ENCODE peak calls at places on chromosomes 5 and 9, in ten cellular contexts. One of them, this sample, is unnamed.

GRCh38 chr5:37619353-37619752 is 220.5 kb downstream of the GDNF start:
- DNase-seq in GM12878: no peak
- DNase-seq in dorsolateral prefrontal cortex: no peak
- DNase-seq in fibroblast of lung: peak
- DNase-seq in AG10803: peak
- DNase-seq in pancreas: no peak
- DNase-seq in mucosa of descending colon: no peak
- DNase-seq in MCF 10A: peak
- DNase-seq in fibroblast of pulmonary artery: peak
- DNase-seq in mesothelial cell of epicardium: no peak
- DNase-seq in this sample: no peak

GRCh38 chr9:93968451-93969327 is 13.5 kb upstream of the BARX1 start:
- DNase-seq in AG10803: no peak
- DNase-seq in pancreas: no peak
- DNase-seq in GM12878: no peak
- DNase-seq in mesothelial cell of epicardium: no peak
- DNase-seq in mucosa of descending colon: no peak
- DNase-seq in fibroblast of pulmonary artery: no peak
- DNase-seq in MCF 10A: no peak
- DNase-seq in dorsolateral prefrontal cortex: no peak
- DNase-seq in fibroblast of lung: peak
- DNase-seq in this sample: no peak

GRCh38 chr9:14910178-14910805 is at the start of gene FREM1:
- DNase-seq in fibroblast of lung: peak
- DNase-seq in fibroblast of pulmonary artery: peak
- DNase-seq in mucosa of descending colon: peak
- DNase-seq in mesothelial cell of epicardium: no peak
- DNase-seq in MCF 10A: no peak
- DNase-seq in GM12878: no peak
- DNase-seq in AG10803: no peak
- DNase-seq in dorsolateral prefrontal cortex: no peak
- DNase-seq in pancreas: peak
- DNase-seq in this sample: no peak

GRCh38 chr5:118366429-118366828 is 621.9 kb downstream of the DTWD2 start:
- DNase-seq in MCF 10A: no peak
- DNase-seq in fibroblast of pulmonary artery: no peak
- DNase-seq in mesothelial cell of epicardium: no peak
- DNase-seq in mucosa of descending colon: no peak
- DNase-seq in GM12878: no peak
- DNase-seq in dorsolateral prefrontal cortex: no peak
- DNase-seq in pancreas: no peak
- DNase-seq in fibroblast of lung: no peak
- DNase-seq in AG10803: no peak
- DNase-seq in this sample: no peak

GRCh38 chr9:81462759-81463158 is 226.6 kb downstream of the TLE1 start:
- DNase-seq in mucosa of descending colon: no peak
- DNase-seq in AG10803: peak
- DNase-seq in dorsolateral prefrontal cortex: no peak
- DNase-seq in fibroblast of pulmonary artery: no peak
- DNase-seq in MCF 10A: no peak
- DNase-seq in mesothelial cell of epicardium: no peak
- DNase-seq in fibroblast of lung: peak
- DNase-seq in GM12878: no peak
- DNase-seq in pancreas: no peak
- DNase-seq in this sample: no peak

GRCh38 chr9:73348485-73348884 is 196.8 kb downstream of the ANXA1 start:
- DNase-seq in MCF 10A: peak
- DNase-seq in mesothelial cell of epicardium: no peak
- DNase-seq in mucosa of descending colon: no peak
- DNase-seq in GM12878: no peak
- DNase-seq in dorsolateral prefrontal cortex: no peak
- DNase-seq in fibroblast of pulmonary artery: peak
- DNase-seq in fibroblast of lung: no peak
- DNase-seq in AG10803: no peak
- DNase-seq in pancreas: no peak
- DNase-seq in this sample: no peak

GRCh38 chr5:158013303-158013702 is 154.4 kb upstream of the CLINT1 start:
- DNase-seq in fibroblast of lung: no peak
- DNase-seq in mesothelial cell of epicardium: no peak
- DNase-seq in dorsolateral prefrontal cortex: no peak
- DNase-seq in AG10803: no peak
- DNase-seq in mucosa of descending colon: no peak
- DNase-seq in pancreas: no peak
- DNase-seq in MCF 10A: no peak
- DNase-seq in GM12878: no peak
- DNase-seq in fibroblast of pulmonary artery: no peak
- DNase-seq in this sample: no peak

GRCh38 chr9:113184509-113184908 is 33.7 kb downstream of the SLC31A2 start:
- DNase-seq in mucosa of descending colon: no peak
- DNase-seq in mesothelial cell of epicardium: no peak
- DNase-seq in MCF 10A: peak
- DNase-seq in pancreas: no peak
- DNase-seq in GM12878: no peak
- DNase-seq in AG10803: peak
- DNase-seq in fibroblast of pulmonary artery: no peak
- DNase-seq in dorsolateral prefrontal cortex: no peak
- DNase-seq in fibroblast of lung: no peak
- DNase-seq in this sample: no peak

GRCh38 chr5:139776856-139777255 is 18.8 kb upstream of the PSD2 start:
- DNase-seq in pancreas: no peak
- DNase-seq in MCF 10A: no peak
- DNase-seq in dorsolateral prefrontal cortex: no peak
- DNase-seq in AG10803: no peak
- DNase-seq in mucosa of descending colon: no peak
- DNase-seq in fibroblast of pulmonary artery: no peak
- DNase-seq in mesothelial cell of epicardium: no peak
- DNase-seq in fibroblast of lung: no peak
- DNase-seq in GM12878: no peak
- DNase-seq in this sample: no peak

GRCh38 chr5:68395844-68396523 is 180.4 kb downstream of the PIK3R1 start:
- DNase-seq in MCF 10A: no peak
- DNase-seq in mesothelial cell of epicardium: no peak
- DNase-seq in AG10803: no peak
- DNase-seq in fibroblast of pulmonary artery: no peak
- DNase-seq in mucosa of descending colon: peak
- DNase-seq in pancreas: no peak
- DNase-seq in fibroblast of lung: no peak
- DNase-seq in dorsolateral prefrontal cortex: no peak
- DNase-seq in GM12878: no peak
- DNase-seq in this sample: no peak

GRCh38 chr9:109310486-109310901 is 10.4 kb downstream of the EPB41L4B start:
- DNase-seq in pancreas: no peak
- DNase-seq in fibroblast of lung: peak
- DNase-seq in GM12878: no peak
- DNase-seq in fibroblast of pulmonary artery: peak
- DNase-seq in dorsolateral prefrontal cortex: no peak
- DNase-seq in mesothelial cell of epicardium: no peak
- DNase-seq in MCF 10A: no peak
- DNase-seq in mucosa of descending colon: no peak
- DNase-seq in AG10803: peak
- DNase-seq in this sample: no peak

GRCh38 chr5:175878544-175879438 is 7.4 kb downstream of the CPLX2 start:
- DNase-seq in dorsolateral prefrontal cortex: no peak
- DNase-seq in AG10803: no peak
- DNase-seq in MCF 10A: no peak
- DNase-seq in pancreas: peak
- DNase-seq in GM12878: no peak
- DNase-seq in fibroblast of lung: no peak
- DNase-seq in fibroblast of pulmonary artery: no peak
- DNase-seq in mesothelial cell of epicardium: no peak
- DNase-seq in mucosa of descending colon: no peak
- DNase-seq in this sample: no peak

GRCh38 chr5:133473291-133473690 is 139.1 kb downstream of the FSTL4 start:
- DNase-seq in GM12878: no peak
- DNase-seq in mucosa of descending colon: no peak
- DNase-seq in pancreas: no peak
- DNase-seq in AG10803: no peak
- DNase-seq in MCF 10A: no peak
- DNase-seq in dorsolateral prefrontal cortex: no peak
- DNase-seq in mesothelial cell of epicardium: no peak
- DNase-seq in fibroblast of pulmonary artery: no peak
- DNase-seq in fibroblast of lung: no peak
- DNase-seq in this sample: no peak

GRCh38 chr9:130245474-130245873 is 20.1 kb upstream of the HMCN2 start:
- DNase-seq in mucosa of descending colon: no peak
- DNase-seq in fibroblast of pulmonary artery: no peak
- DNase-seq in pancreas: no peak
- DNase-seq in MCF 10A: no peak
- DNase-seq in mesothelial cell of epicardium: no peak
- DNase-seq in AG10803: no peak
- DNase-seq in fibroblast of lung: no peak
- DNase-seq in GM12878: no peak
- DNase-seq in dorsolateral prefrontal cortex: no peak
- DNase-seq in this sample: no peak

GRCh38 chr9:125361837-125362531 is 100.4 kb downstream of the GAPVD1 start:
- DNase-seq in mesothelial cell of epicardium: no peak
- DNase-seq in GM12878: no peak
- DNase-seq in fibroblast of lung: peak
- DNase-seq in fibroblast of pulmonary artery: peak
- DNase-seq in dorsolateral prefrontal cortex: no peak
- DNase-seq in mucosa of descending colon: no peak
- DNase-seq in MCF 10A: peak
- DNase-seq in pancreas: no peak
- DNase-seq in AG10803: no peak
- DNase-seq in this sample: no peak

GRCh38 chr9:134525841-134526797 is 115.5 kb upstream of the COL5A1 start:
- DNase-seq in GM12878: no peak
- DNase-seq in mesothelial cell of epicardium: no peak
- DNase-seq in pancreas: peak
- DNase-seq in dorsolateral prefrontal cortex: no peak
- DNase-seq in fibroblast of pulmonary artery: peak
- DNase-seq in MCF 10A: no peak
- DNase-seq in fibroblast of lung: peak
- DNase-seq in mucosa of descending colon: no peak
- DNase-seq in AG10803: peak
- DNase-seq in this sample: no peak
- TF ChIP-seq CTCF in GM12878: no peak
- TF ChIP-seq CTCF in mesothelial cell of epicardium: no peak
- TF ChIP-seq CTCF in pancreas: no peak
- TF ChIP-seq CTCF in dorsolateral prefrontal cortex: no peak
- TF ChIP-seq CTCF in fibroblast of pulmonary artery: peak
- TF ChIP-seq CTCF in MCF 10A: no peak
- TF ChIP-seq CTCF in fibroblast of lung: no peak
- TF ChIP-seq CTCF in mucosa of descending colon: no peak
- TF ChIP-seq CTCF in AG10803: peak
- TF ChIP-seq CTCF in this sample: no peak

GRCh38 chr5:43039115-43039467 is 1.0 kb downstream of the ANXA2R start:
- DNase-seq in mesothelial cell of epicardium: no peak
- DNase-seq in fibroblast of lung: no peak
- DNase-seq in dorsolateral prefrontal cortex: no peak
- DNase-seq in pancreas: no peak
- DNase-seq in GM12878: no peak
- DNase-seq in AG10803: no peak
- DNase-seq in MCF 10A: no peak
- DNase-seq in mucosa of descending colon: no peak
- DNase-seq in fibroblast of pulmonary artery: no peak
- DNase-seq in this sample: no peak

GRCh38 chr5:43038523-43038989 is 1.6 kb downstream of the ANXA2R start:
- DNase-seq in MCF 10A: no peak
- DNase-seq in fibroblast of lung: peak
- DNase-seq in pancreas: no peak
- DNase-seq in dorsolateral prefrontal cortex: no peak
- DNase-seq in mesothelial cell of epicardium: no peak
- DNase-seq in AG10803: no peak
- DNase-seq in GM12878: no peak
- DNase-seq in mucosa of descending colon: peak
- DNase-seq in fibroblast of pulmonary artery: peak
- DNase-seq in this sample: peak

GRCh38 chr5:43040287-43041098 is at the start of gene ANXA2R:
- DNase-seq in mucosa of descending colon: peak
- DNase-seq in fibroblast of pulmonary artery: peak
- DNase-seq in GM12878: no peak
- DNase-seq in pancreas: peak
- DNase-seq in AG10803: peak
- DNase-seq in fibroblast of lung: peak
- DNase-seq in dorsolateral prefrontal cortex: peak
- DNase-seq in MCF 10A: no peak
- DNase-seq in mesothelial cell of epicardium: peak
- DNase-seq in this sample: peak

GRCh38 chr5:43041131-43041668 is 1.1 kb upstream of the ANXA2R start:
- DNase-seq in dorsolateral prefrontal cortex: no peak
- DNase-seq in fibroblast of lung: no peak
- DNase-seq in mesothelial cell of epicardium: no peak
- DNase-seq in MCF 10A: no peak
- DNase-seq in GM12878: no peak
- DNase-seq in fibroblast of pulmonary artery: peak
- DNase-seq in pancreas: no peak
- DNase-seq in mucosa of descending colon: peak
- DNase-seq in AG10803: peak
- DNase-seq in this sample: peak

GRCh38 chr5:43039468-43040286 is 442 bp downstream of the ANXA2R start:
- DNase-seq in pancreas: peak
- DNase-seq in mucosa of descending colon: peak
- DNase-seq in fibroblast of lung: peak
- DNase-seq in fibroblast of pulmonary artery: peak
- DNase-seq in mesothelial cell of epicardium: no peak
- DNase-seq in dorsolateral prefrontal cortex: peak
- DNase-seq in AG10803: peak
- DNase-seq in MCF 10A: no peak
- DNase-seq in GM12878: no peak
- DNase-seq in this sample: peak
- TF ChIP-seq CTCF in pancreas: no peak
- TF ChIP-seq CTCF in mucosa of descending colon: no peak
- TF ChIP-seq CTCF in fibroblast of lung: no peak
- TF ChIP-seq CTCF in fibroblast of pulmonary artery: peak
- TF ChIP-seq CTCF in mesothelial cell of epicardium: no peak
- TF ChIP-seq CTCF in dorsolateral prefrontal cortex: no peak
- TF ChIP-seq CTCF in AG10803: peak
- TF ChIP-seq CTCF in MCF 10A: no peak
- TF ChIP-seq CTCF in GM12878: peak
- TF ChIP-seq CTCF in this sample: no peak

GRCh38 chr5:112491257-112491656 is 72.2 kb upstream of the EPB41L4A start:
- DNase-seq in fibroblast of lung: no peak
- DNase-seq in AG10803: peak
- DNase-seq in pancreas: no peak
- DNase-seq in GM12878: no peak
- DNase-seq in mucosa of descending colon: no peak
- DNase-seq in MCF 10A: peak
- DNase-seq in mesothelial cell of epicardium: no peak
- DNase-seq in dorsolateral prefrontal cortex: no peak
- DNase-seq in fibroblast of pulmonary artery: no peak
- DNase-seq in this sample: no peak
- TF ChIP-seq CTCF in fibroblast of lung: peak
- TF ChIP-seq CTCF in AG10803: peak
- TF ChIP-seq CTCF in pancreas: no peak
- TF ChIP-seq CTCF in GM12878: peak
- TF ChIP-seq CTCF in mucosa of descending colon: no peak
- TF ChIP-seq CTCF in MCF 10A: peak
- TF ChIP-seq CTCF in mesothelial cell of epicardium: peak
- TF ChIP-seq CTCF in dorsolateral prefrontal cortex: no peak
- TF ChIP-seq CTCF in fibroblast of pulmonary artery: peak
- TF ChIP-seq CTCF in this sample: peak

DNA sequence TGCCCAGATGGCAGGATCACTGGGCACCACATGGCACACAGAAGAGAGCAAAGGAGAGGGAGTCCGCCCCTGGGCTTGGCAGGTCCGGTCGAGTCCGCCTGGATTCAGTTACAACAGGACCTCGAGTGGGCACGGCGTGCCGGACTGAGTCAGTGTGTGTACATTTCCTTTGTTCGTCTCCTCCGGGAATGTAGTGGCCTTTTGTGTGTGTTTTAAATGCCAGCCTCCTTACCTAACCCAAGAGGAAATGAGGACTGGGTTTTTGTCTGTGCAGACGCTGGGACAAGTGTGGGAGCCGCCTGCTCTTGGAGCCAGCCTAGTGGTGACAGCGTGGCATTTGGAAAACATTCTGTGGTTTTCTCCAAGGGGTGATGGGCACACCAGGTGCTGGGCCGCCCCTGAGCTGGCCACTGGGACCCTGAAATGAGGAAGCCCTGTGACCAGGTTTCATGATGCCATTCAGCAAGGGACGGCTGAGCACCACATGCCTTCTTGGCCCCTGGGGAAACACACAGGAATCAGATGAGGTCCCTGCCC is 9.6 kb downstream of the NEK6 start:
- DNase-seq in dorsolateral prefrontal cortex: peak
- DNase-seq in pancreas: peak
- DNase-seq in fibroblast of lung: peak
- DNase-seq in fibroblast of pulmonary artery: peak
- DNase-seq in mesothelial cell of epicardium: no peak
- DNase-seq in GM12878: no peak
- DNase-seq in AG10803: peak
- DNase-seq in MCF 10A: peak
- DNase-seq in mucosa of descending colon: peak
- DNase-seq in this sample: no peak
- TF ChIP-seq CTCF in dorsolateral prefrontal cortex: no peak
- TF ChIP-seq CTCF in pancreas: no peak
- TF ChIP-seq CTCF in fibroblast of lung: no peak
- TF ChIP-seq CTCF in fibroblast of pulmonary artery: no peak
- TF ChIP-seq CTCF in mesothelial cell of epicardium: no peak
- TF ChIP-seq CTCF in GM12878: no peak
- TF ChIP-seq CTCF in AG10803: no peak
- TF ChIP-seq CTCF in MCF 10A: no peak
- TF ChIP-seq CTCF in mucosa of descending colon: no peak
- TF ChIP-seq CTCF in this sample: no peak